ENCODE peak calls at places on chromosome 18, in ten cellular contexts. D, E, Q, B, Z, U, F, T, N and K are unnamed samples. For H4K20me1 and H3K4me1, the result is how much of the 10 kb centered on the place peaks cover.

GRCh38 chr18:36153203-36153602 is 23.5 kb downstream of the ELP2 start:
- DNase-seq in Q (no peak), B (no peak), E (no peak), U (no peak), D (no peak), F (peak), Z (no peak), N (peak), T (no peak), K (no peak)

GRCh38 chr18:3269900-3270299 is 8.0 kb downstream of the MYL12B start:
- DNase-seq in F (no peak), D (no peak), Q (no peak), N (no peak), B (no peak), Z (no peak), U (no peak), T (no peak), E (no peak), K (no peak)

GRCh38 chr18:56083097-56083865 is 495.3 kb upstream of the TCF4 start:
- DNase-seq in D (no peak), Z (no peak), U (no peak), F (peak), N (peak), Q (no peak), T (peak), E (no peak), B (peak), K (peak)

GRCh38 chr18:70371085-70371735 is 82.4 kb downstream of the SOCS6 start:
- DNase-seq in U (peak), T (no peak), Z (peak), D (no peak), B (no peak), Q (peak), E (no peak), F (no peak), N (no peak), K (no peak)

GRCh38 chr18:72799106-72799505 is 68.7 kb downstream of the NETO1 start:
- DNase-seq in U (peak), T (no peak), F (no peak), Z (no peak), B (no peak), E (no peak), N (no peak), D (no peak), Q (peak), K (no peak)

GRCh38 chr18:59871711-59872362 is 28.0 kb upstream of the PMAIP1 start:
- DNase-seq in T (no peak), N (no peak), U (no peak), F (no peak), Z (no peak), D (no peak), E (no peak), Q (no peak), B (peak), K (no peak)

GRCh38 chr18:78751664-78752063 is 228.0 kb upstream of the SALL3 start:
- DNase-seq in E (no peak), F (no peak), Q (no peak), T (no peak), Z (no peak), B (no peak), D (no peak), N (no peak), U (no peak), K (no peak)

GRCh38 chr18:35026407-35027061 is 14.7 kb upstream of the MAPRE2 start:
- DNase-seq in F (no peak), Z (no peak), U (no peak), Q (no peak), D (peak), N (no peak), T (peak), E (no peak), B (peak), K (peak)

GRCh38 chr18:9449580-9449979 is 25.7 kb upstream of the RALBP1 start:
- DNase-seq in N (peak), E (peak), D (no peak), T (no peak), Q (no peak), F (no peak), Z (no peak), U (no peak), B (no peak), K (peak)

GRCh38 chr18:48698707-48699106 is 159.9 kb downstream of the CTIF start:
- DNase-seq in Z (no peak), B (no peak), N (no peak), E (no peak), T (no peak), F (no peak), D (no peak), U (no peak), Q (no peak), K (no peak)

GRCh38 chr18:7116832-7117389 is 686 bp downstream of the LAMA1 start:
- DNase-seq in N (peak), D (no peak), Z (no peak), T (peak), B (peak), F (peak), Q (peak), U (no peak), E (peak), K (peak)

GRCh38 chr18:54710519-54711281 is 117.6 kb upstream of the RAB27B start:
- DNase-seq in N (no peak), D (no peak), Z (no peak), Q (no peak), T (no peak), U (no peak), E (no peak), B (no peak), F (no peak), K (no peak)

GRCh38 chr18:31197676-31198075 is 35.0 kb upstream of the DSC1 start:
- DNase-seq in Z (peak), E (no peak), T (no peak), B (no peak), Q (peak), U (peak), F (no peak), N (peak), D (no peak), K (no peak)

GRCh38 chr18:26719909-26720308 is 145.6 kb downstream of the AQP4 start:
- DNase-seq in N (no peak), F (no peak), U (no peak), T (no peak), D (no peak), B (no peak), Q (no peak), Z (no peak), E (no peak), K (no peak)

GRCh38 chr18:49547701-49548100 is 14.2 kb upstream of the LIPG start:
- DNase-seq in F (peak), D (no peak), N (no peak), E (no peak), Z (no peak), U (no peak), Q (no peak), B (no peak), T (no peak), K (no peak)

GRCh38 chr18:70207181-70207580 is 1.7 kb upstream of the RTTN start:
- DNase-seq in F (no peak), B (peak), T (no peak), Q (no peak), D (no peak), E (no peak), N (no peak), Z (no peak), U (no peak), K (peak)

GRCh38 chr18:74478876-74479275 is 17.3 kb upstream of the CNDP2 start:
- DNase-seq in E (no peak), Q (peak), F (no peak), N (no peak), D (no peak), T (no peak), U (no peak), B (no peak), Z (no peak), K (no peak)

GRCh38 chr18:35620765-35621164 is 39.2 kb downstream of the GALNT1 start:
- DNase-seq in Q (no peak), N (no peak), D (no peak), F (peak), U (no peak), Z (no peak), B (no peak), E (no peak), T (no peak), K (no peak)

GRCh38 chr18:73688161-73688560 is 459.5 kb downstream of the FBXO15 start:
- DNase-seq in Z (no peak), T (no peak), D (no peak), U (no peak), N (no peak), Q (no peak), E (no peak), B (no peak), F (no peak), K (no peak)

DNA sequence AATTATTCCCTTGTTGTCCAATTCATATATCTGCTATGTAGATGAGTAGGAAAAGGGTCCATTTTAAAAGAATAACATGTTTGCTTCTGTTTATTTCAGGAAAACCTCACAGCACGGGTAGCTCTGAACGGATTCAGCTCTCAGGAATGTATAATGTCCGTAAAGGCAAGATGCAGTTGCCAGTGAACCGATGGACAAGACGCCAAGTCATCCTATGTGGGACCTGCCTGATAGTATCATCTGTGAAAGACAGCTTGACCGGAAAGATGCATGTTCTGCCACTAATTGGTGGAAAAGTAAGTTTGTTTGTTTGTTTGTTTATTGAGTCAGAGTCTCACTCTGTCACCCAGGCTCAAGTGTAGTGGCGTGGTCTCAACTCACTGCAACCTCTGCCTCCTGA is 114.6 kb downstream of the PHLPP1 start:
- DNase-seq in T (no peak), Q (no peak), Z (no peak), N (no peak), E (no peak), F (no peak), U (no peak), B (no peak), D (no peak), K (no peak)
- H4K20me1 ChIP-seq in T (under half), Q (under half), Z (under half), N (under half), E (under half), F (under half), U (under half), B (under half), D (under half), K (under half)

GRCh38 chr18:77080283-77080682 is 52.3 kb downstream of the MBP start:
- DNase-seq in F (no peak), B (no peak), E (no peak), Z (no peak), Q (no peak), N (no peak), T (no peak), D (peak), U (no peak), K (no peak)

GRCh38 chr18:77084757-77085035 is 47.9 kb downstream of the MBP start:
- DNase-seq in Z (no peak), Q (no peak), F (no peak), N (no peak), U (no peak), E (no peak), D (no peak), B (no peak), T (no peak), K (no peak)

GRCh38 chr18:77081387-77081773 is 51.2 kb downstream of the MBP start:
- DNase-seq in Z (no peak), E (no peak), Q (no peak), F (peak), D (no peak), N (no peak), T (no peak), B (no peak), U (no peak), K (no peak)

GRCh38 chr18:77079088-77079487 is 53.5 kb downstream of the MBP start:
- DNase-seq in F (no peak), Z (no peak), N (no peak), B (no peak), E (no peak), U (no peak), T (no peak), D (no peak), Q (no peak), K (no peak)

GRCh38 chr18:77082316-77082715 is 50.3 kb downstream of the MBP start:
- DNase-seq in N (no peak), B (no peak), U (no peak), D (no peak), Q (peak), F (no peak), Z (no peak), E (no peak), T (no peak), K (no peak)
- H3K4me1 ChIP-seq in N (under half), B (under half), U (under half), D (under half), Q (under half), F (under half), Z (under half), E (under half), T (under half), K (under half)

DNA sequence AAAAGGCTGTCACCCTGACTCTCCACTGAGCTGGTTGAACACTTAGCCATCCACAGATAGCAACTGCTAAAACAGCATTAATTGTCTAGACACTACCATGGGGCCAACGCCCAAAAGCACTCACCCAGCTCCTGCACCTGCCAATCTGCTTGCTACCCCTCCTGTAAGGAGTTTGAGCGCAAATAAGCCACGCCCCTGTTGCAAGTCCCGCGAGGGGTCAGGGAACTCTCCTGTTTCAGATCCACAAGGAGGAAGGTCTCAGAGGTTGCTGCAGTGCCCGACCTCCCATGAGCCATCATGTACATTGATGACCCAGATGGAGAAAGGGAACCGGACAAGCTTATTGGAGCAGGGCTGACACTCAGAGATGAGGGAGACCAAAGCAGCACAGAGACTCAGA is 106.8 kb downstream of the ZNF516 start:
- DNase-seq in D (no peak), E (no peak), Z (no peak), U (no peak), F (no peak), B (no peak), N (no peak), Q (no peak), T (no peak), K (no peak)
- H4K20me1 ChIP-seq in D (under half), E (under half), Z (under half), U (under half), F (under half), B (under half), N (half or more), Q (under half), T (under half), K (half or more)

GRCh38 chr18:23236876-23237468 is 101.7 kb downstream of the CABLES1 start:
- DNase-seq in F (no peak), Z (no peak), B (no peak), U (no peak), E (no peak), T (no peak), D (no peak), N (no peak), Q (no peak), K (no peak)
- H3K4me1 ChIP-seq in F (under half), Z (under half), B (under half), U (under half), E (under half), T (under half), D (half or more), N (under half), Q (under half), K (under half)

GRCh38 chr18:68772268-68772667 is 25.6 kb upstream of the CCDC102B start:
- DNase-seq in E (no peak), B (no peak), N (no peak), Z (no peak), U (no peak), F (no peak), T (no peak), D (no peak), Q (no peak), K (no peak)
- H4K20me1 ChIP-seq in E (under half), B (under half), N (under half), Z (under half), U (under half), F (under half), T (under half), D (under half), Q (under half), K (under half)